ENCODE peak calls at places on chromosome 15, in seven cellular contexts. F is lower lobe of right lung, N is pancreas, E is mucosa of descending colon, S is IMR-90, D is BJ, Y is uterus. A is an unnamed sample.
A peak's percentile ranks its signal among the peaks of the same experiment; 100 is the strongest.

GRCh38 chr15:31157644-31158069 is 56.1 kb upstream of the TRPM1 start:
- DNase-seq in F (no peak), N (peak; percentile 33), E (peak; percentile 27), S (no peak), D (no peak), Y (no peak), A (no peak)

GRCh38 chr15:74754593-74755215 is 6.1 kb downstream of the CYP1A2 start:
- DNase-seq in F (no peak), N (no peak), E (no peak), S (no peak), D (no peak), Y (no peak), A (no peak)

GRCh38 chr15:101103589-101103988 is 148.3 kb downstream of the CHSY1 start:
- DNase-seq in F (no peak), N (no peak), E (no peak), S (no peak), D (no peak), Y (no peak), A (no peak)

GRCh38 chr15:68429691-68430470 is 2.1 kb downstream of the ITGA11 start:
- DNase-seq in F (no peak), N (no peak), E (no peak), S (no peak), D (no peak), Y (peak; percentile 15), A (peak; percentile 56)

GRCh38 chr15:99651023-99651807 is 82.0 kb downstream of the LYSMD4 start:
- DNase-seq in F (no peak), N (no peak), E (no peak), S (peak; percentile 74), D (peak; percentile 19), Y (no peak), A (no peak)

GRCh38 chr15:60840306-60840702 is 361.4 kb upstream of the ICE2 start:
- DNase-seq in F (no peak), N (no peak), E (no peak), S (peak; percentile 49), D (no peak), Y (no peak), A (no peak)

GRCh38 chr15:52295421-52295991 is at the start of gene MYO5C:
- DNase-seq in F (peak; percentile 93), N (peak; percentile 96), E (peak; percentile 91), S (no peak), D (no peak), Y (peak; percentile 42), A (peak; percentile 70)

GRCh38 chr15:48866141-48866563 is 11.8 kb upstream of the EID1 start:
- DNase-seq in F (no peak), N (no peak), E (no peak), S (peak; percentile 58), D (no peak), Y (peak; percentile 37), A (no peak)

GRCh38 chr15:99343836-99344551 is 92.7 kb downstream of the LRRC28 start:
- DNase-seq in F (no peak), N (no peak), E (peak; percentile 26), S (no peak), D (no peak), Y (peak; percentile 28), A (no peak)

GRCh38 chr15:73932381-73933191 is 6.3 kb downstream of the LOXL1 start:
- DNase-seq in F (peak; percentile 6), N (no peak), E (no peak), S (no peak), D (no peak), Y (no peak), A (no peak)

GRCh38 chr15:23648920-23649515 is 1.4 kb upstream of the MAGEL2 start:
- DNase-seq in F (peak; percentile 47), N (peak; percentile 27), E (peak; percentile 59), S (no peak), D (no peak), Y (no peak), A (no peak)

GRCh38 chr15:80461370-80462060 is 57.3 kb downstream of the ARNT2 start:
- DNase-seq in F (no peak), N (no peak), E (no peak), S (no peak), D (no peak), Y (no peak), A (no peak)

GRCh38 chr15:60737217-60737616 is 258.3 kb upstream of the ICE2 start:
- DNase-seq in F (no peak), N (no peak), E (no peak), S (no peak), D (no peak), Y (no peak), A (no peak)

GRCh38 chr15:67133738-67134576 is 68.6 kb downstream of the SMAD3 start:
- DNase-seq in F (no peak), N (no peak), E (peak; percentile 59), S (peak; percentile 82), D (no peak), Y (no peak), A (no peak)

GRCh38 chr15:73024161-73024560 is 28.1 kb upstream of the NEO1 start:
- DNase-seq in F (peak; percentile 59), N (no peak), E (no peak), S (no peak), D (no peak), Y (no peak), A (no peak)

GRCh38 chr15:29571728-29572454 is 250.4 kb downstream of the TJP1 start:
- DNase-seq in F (no peak), N (no peak), E (peak; percentile 57), S (no peak), D (no peak), Y (no peak), A (no peak)

GRCh38 chr15:42385206-42385979 is 26.1 kb downstream of the CAPN3 start:
- DNase-seq in F (no peak), N (no peak), E (peak; percentile 72), S (peak; percentile 62), D (no peak), Y (no peak), A (no peak)

GRCh38 chr15:47409601-47410000 is 307.7 kb upstream of the SEMA6D start:
- DNase-seq in F (no peak), N (no peak), E (no peak), S (peak; percentile 58), D (no peak), Y (no peak), A (no peak)

GRCh38 chr15:31367730-31368344 is 41.2 kb downstream of the KLF13 start:
- DNase-seq in F (peak; percentile 50), N (no peak), E (peak; percentile 21), S (no peak), D (no peak), Y (no peak), A (peak; percentile 62)

GRCh38 chr15:58530056-58530590 is 98.3 kb downstream of the LIPC start:
- DNase-seq in F (no peak), N (no peak), E (no peak), S (no peak), D (no peak), Y (no peak), A (no peak)

GRCh38 chr15:35557544-35557943 is 11.6 kb upstream of the DPH6 start:
- DNase-seq in F (no peak), N (no peak), E (no peak), S (peak; percentile 90), D (peak; percentile 27), Y (no peak), A (no peak)

GRCh38 chr15:42046597-42046996 is 25.8 kb upstream of the PLA2G4E start:
- DNase-seq in F (no peak), N (no peak), E (no peak), S (no peak), D (no peak), Y (no peak), A (no peak)

GRCh38 chr15:33533197-33533596 is 222.4 kb downstream of the RYR3 start:
- DNase-seq in F (no peak), N (no peak), E (no peak), S (no peak), D (no peak), Y (no peak), A (no peak)

GRCh38 chr15:88742161-88742560 is 61.1 kb upstream of the ACAN start:
- DNase-seq in F (no peak), N (no peak), E (no peak), S (no peak), D (no peak), Y (no peak), A (no peak)
- TF ChIP-seq CTCF in F (no peak), N (no peak), E (no peak), S (no peak), D (no peak), Y (no peak), A (no peak)

DNA sequence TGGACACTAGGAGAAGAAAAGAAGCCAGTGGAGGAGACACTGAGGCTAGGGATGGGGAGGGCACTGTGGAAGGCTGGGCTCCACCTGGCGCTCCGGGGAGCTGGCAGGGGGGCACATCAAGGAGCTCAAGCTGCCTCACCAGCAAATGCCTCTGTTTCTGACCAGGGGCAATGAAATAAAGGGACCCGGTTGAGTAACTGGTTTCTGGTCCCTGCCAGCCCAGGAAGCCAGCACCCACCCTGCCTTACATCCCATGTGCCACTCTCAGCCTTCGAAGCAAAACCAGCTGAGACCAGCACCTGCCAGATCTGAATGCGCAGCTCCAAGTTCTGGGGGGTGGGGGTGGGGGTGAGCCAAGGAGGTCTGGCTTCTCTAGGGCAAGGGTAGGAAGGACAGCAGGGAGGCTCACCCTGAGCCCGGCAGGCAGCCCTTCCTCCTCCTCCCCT is 359 bp upstream of the PAK6 start:
- DNase-seq in F (no peak), N (no peak), E (no peak), S (no peak), D (no peak), Y (no peak), A (no peak)
- H3K4me3 ChIP-seq in F (no peak overlapping the region), N (no peak overlapping the region), E (no peak overlapping the region), S (no peak overlapping the region), D (peak overlapping the region; percentile 35), Y (no peak overlapping the region), A (peak overlapping the region; percentile 61)

DNA sequence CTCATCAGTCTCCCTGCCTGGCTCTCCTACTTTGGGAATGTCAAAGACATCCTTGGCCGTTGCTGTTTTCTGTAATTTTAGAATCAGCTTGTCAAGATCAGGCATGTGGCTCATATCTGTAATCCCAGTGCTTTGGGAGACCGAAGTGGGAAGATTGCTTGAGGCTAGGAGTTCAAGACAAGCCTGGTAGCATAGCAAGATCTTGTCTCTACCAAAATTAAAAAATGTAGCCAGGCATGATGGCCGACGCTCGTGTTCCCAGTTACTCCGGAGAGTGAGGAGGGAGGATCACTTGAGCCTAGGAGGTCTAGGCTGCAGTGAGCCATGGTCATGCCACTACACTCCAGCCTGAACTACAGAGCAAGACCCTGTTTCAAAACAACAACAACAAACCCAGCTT is 144.0 kb upstream of the ATP10A start:
- DNase-seq in F (no peak), N (no peak), E (no peak), S (no peak), D (no peak), Y (no peak), A (no peak)
- TF ChIP-seq CTCF in F (no peak), N (no peak), E (no peak), S (no peak), D (no peak), Y (no peak), A (no peak)

DNA sequence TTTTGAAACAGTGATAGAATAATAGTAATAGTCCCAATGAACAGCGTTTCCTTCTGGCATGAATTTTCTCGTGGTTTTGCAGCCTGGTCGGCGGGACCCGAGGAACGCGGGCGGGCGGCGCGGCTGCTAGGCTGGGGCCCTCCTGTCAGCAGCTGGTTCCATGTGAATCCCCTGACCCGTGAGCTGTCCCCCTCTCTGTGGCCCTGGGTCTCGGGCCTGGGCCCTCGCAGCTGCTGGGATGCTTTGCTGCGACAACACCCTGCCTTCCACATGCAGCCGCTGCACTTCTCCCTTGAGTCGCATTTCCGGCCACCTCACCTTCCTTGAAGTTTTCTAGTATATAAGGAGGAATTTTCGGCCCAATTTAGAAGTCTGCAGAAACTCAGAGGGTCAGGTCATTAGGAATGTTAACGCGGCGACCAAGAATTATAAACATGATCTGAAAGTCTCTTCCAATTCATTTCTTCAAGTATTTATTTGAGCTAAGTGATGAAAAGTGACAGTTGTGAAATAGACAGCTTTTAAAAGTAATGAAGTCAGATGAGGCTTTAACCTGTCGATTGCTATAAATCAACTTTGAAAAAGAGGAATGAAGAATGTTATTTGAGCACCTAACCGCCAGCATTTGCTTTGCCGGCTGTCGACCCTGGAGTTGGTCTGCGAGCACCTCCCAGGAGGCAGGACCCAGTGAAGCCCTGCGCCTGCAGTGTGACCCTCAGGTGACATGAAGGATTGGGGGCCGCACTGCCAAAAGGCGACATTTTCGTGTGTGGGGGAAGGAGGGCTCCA is 27.7 kb downstream of the NR2F2 start:
- DNase-seq in F (no peak), N (no peak), E (no peak), S (no peak), D (no peak), Y (no peak), A (no peak)
- H3K4me3 ChIP-seq in F (peak overlapping the region; percentile 77), N (no peak overlapping the region), E (no peak overlapping the region), S (peak overlapping the region; percentile 75), D (peak overlapping the region; percentile 81), Y (peak overlapping the region; percentile 68), A (peak overlapping the region; percentile 58)